ENCODE peak calls at places on chromosomes 11 and 22, in eight cellular contexts. Y is tibial artery, Z is ascending aorta, N is right atrium auricular region, K is IMR-90, U is epithelial cell of esophagus, W is fibroblast of pulmonary artery, Q is hepatocyte. P is an unnamed sample.

GRCh38 chr11:62666259-62666926 is 1.3 kb downstream of the CSKMT start:
- DNase-seq in Y (no peak), Z (no peak), N (no peak), K (no peak), U (no peak), W (no peak), Q (no peak), P (no peak)

GRCh38 chr11:35563413-35564245 is 38.2 kb upstream of the PAMR1 start:
- DNase-seq in Y (no peak), Z (no peak), N (no peak), K (peak; percentile 37), U (no peak), W (no peak), Q (no peak), P (no peak)

GRCh38 chr11:2074266-2074825 is 64.8 kb downstream of the IGF2 start:
- DNase-seq in Y (no peak), Z (no peak), N (no peak), K (no peak), U (peak; percentile 50), W (no peak), Q (no peak), P (no peak)

GRCh38 chr11:47418454-47419259 is 7.6 kb downstream of the PSMC3 start:
- DNase-seq in Y (no peak), Z (no peak), N (no peak), K (no peak), U (no peak), W (no peak), Q (no peak), P (no peak)

GRCh38 chr11:44941286-44942021 is 9.2 kb downstream of the TP53I11 start:
- DNase-seq in Y (no peak), Z (no peak), N (no peak), K (no peak), U (no peak), W (no peak), Q (no peak), P (no peak)

GRCh38 chr11:125202977-125203376 is 38.4 kb downstream of the PKNOX2 start:
- DNase-seq in Y (no peak), Z (no peak), N (no peak), K (no peak), U (no peak), W (no peak), Q (no peak), P (no peak)

GRCh38 chr22:48594757-48595510 is 1232.7 kb downstream of the BRD1 start:
- DNase-seq in Y (no peak), Z (no peak), N (no peak), K (no peak), U (no peak), W (no peak), Q (no peak), P (no peak)

GRCh38 chr11:104564921-104565580 is 333.2 kb downstream of the CASP12 start:
- DNase-seq in Y (no peak), Z (peak; percentile 58), N (no peak), K (no peak), U (no peak), W (no peak), Q (no peak), P (no peak)

GRCh38 chr11:65928667-65929066 is 9.4 kb downstream of the DRAP1 start:
- DNase-seq in Y (no peak), Z (no peak), N (no peak), K (no peak), U (no peak), W (no peak), Q (no peak), P (no peak)

GRCh38 chr11:65934014-65934413 is 11.3 kb upstream of the TSGA10IP start:
- DNase-seq in Y (no peak), Z (no peak), N (no peak), K (peak; percentile 63), U (no peak), W (peak; percentile 36), Q (no peak), P (no peak)

GRCh38 chr11:65932558-65932919 is 12.7 kb upstream of the TSGA10IP start:
- DNase-seq in Y (no peak), Z (no peak), N (no peak), K (no peak), U (peak; percentile 24), W (peak; percentile 22), Q (no peak), P (peak; percentile 31)

GRCh38 chr11:65927904-65928397 is 8.7 kb downstream of the DRAP1 start:
- DNase-seq in Y (no peak), Z (no peak), N (no peak), K (no peak), U (no peak), W (no peak), Q (no peak), P (no peak)

GRCh38 chr11:65931773-65932557 is 12.7 kb downstream of the DRAP1 start:
- DNase-seq in Y (no peak), Z (no peak), N (no peak), K (no peak), U (no peak), W (no peak), Q (no peak), P (no peak)
- TF ChIP-seq CTCF in Y (no peak), Z (no peak), N (no peak), K (no peak), U (no peak), W (peak; percentile 3), Q (no peak), P (no peak)

GRCh38 chr22:19082101-19082500 is 40.1 kb downstream of the DGCR2 start:
- DNase-seq in Y (peak; percentile 10), Z (no peak), N (peak; percentile 46), K (no peak), U (no peak), W (no peak), Q (no peak), P (no peak)

GRCh38 chr22:19082793-19083192 is 39.4 kb downstream of the DGCR2 start:
- DNase-seq in Y (peak; percentile 49), Z (no peak), N (no peak), K (no peak), U (no peak), W (no peak), Q (no peak), P (no peak)

GRCh38 chr22:19086417-19086816 is 35.8 kb downstream of the DGCR2 start:
- DNase-seq in Y (peak; percentile 17), Z (no peak), N (peak; percentile 44), K (no peak), U (no peak), W (no peak), Q (no peak), P (no peak)

GRCh38 chr22:19086944-19087343 is 35.3 kb downstream of the DGCR2 start:
- DNase-seq in Y (peak; percentile 35), Z (no peak), N (no peak), K (peak; percentile 69), U (peak; percentile 27), W (peak; percentile 44), Q (no peak), P (no peak)

DNA sequence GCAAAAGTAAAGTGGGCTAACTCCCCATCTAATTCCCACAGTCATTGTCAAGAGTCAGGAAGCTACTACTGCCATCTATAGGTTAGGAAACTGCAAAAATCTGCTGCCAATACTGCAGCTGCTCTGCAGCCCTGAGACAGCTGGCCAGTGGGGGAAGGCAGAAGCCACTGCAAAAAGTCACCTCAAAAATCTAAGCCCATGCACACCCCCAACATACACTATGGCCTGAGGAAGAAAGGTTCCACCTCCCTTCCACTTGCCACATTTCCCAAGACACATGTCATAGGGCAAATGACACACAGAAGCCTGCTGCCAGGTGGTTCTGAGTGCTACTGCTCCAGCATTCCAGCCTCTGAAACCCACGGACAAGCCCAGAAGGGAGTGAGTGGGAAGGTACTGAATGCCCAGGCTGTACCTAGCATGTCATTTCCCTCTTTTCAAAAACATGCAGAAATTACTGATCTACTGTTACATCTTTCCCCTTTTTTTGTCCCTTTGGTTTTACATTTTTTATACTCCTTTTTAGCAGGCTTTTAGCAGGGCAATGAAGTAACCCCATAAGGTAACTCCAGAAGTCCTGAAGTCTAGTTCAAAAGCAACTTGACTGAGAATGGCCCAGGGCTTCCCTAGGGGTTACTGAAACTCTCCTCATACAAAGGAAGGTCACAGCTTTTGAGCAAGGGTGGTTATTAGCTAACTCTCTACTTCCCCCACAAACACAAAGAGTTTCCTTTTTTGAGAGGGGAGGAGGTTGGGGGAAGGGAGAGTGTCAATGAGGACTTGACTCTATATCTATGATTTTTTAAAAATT is 36.8 kb downstream of the DGCR2 start:
- DNase-seq in Y (peak; percentile 21), Z (no peak), N (peak; percentile 38), K (peak; percentile 52), U (peak; percentile 42), W (peak; percentile 48), Q (peak; percentile 41), P (peak; percentile 21)
- TF ChIP-seq CTCF in Y (no peak), Z (no peak), N (peak; percentile 24), K (peak; percentile 49), U (peak; percentile 47), W (peak; percentile 60), Q (peak; percentile 46), P (no peak)

DNA sequence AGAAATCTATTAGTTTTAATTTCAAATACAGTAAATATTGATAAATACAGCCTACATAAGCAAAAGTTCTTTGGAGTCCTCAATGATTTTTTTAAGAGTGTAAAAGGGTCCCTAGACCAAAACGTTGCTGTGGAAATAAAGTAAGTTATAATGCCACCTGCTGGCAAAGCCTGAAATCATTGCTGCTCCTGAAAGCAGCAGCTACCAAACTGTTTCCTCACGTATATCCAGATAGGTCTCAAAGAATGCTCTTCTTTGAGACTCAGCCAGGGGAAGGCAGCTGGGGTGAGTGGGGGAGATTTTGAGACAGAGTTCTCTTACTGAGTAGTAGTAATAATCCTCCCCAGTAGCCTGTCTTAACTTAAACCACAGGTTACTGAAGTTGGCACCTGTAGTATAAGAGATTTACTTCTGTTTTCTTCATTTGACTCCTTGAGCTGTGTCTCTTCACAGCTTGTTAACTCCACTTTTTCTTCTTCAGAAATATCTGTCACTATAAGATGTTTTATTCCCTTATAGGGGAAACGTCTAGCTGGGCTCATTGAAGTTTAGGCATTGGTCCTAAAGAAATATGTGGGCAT is 78.1 kb downstream of the BTBD10 start:
- DNase-seq in Y (no peak), Z (peak; percentile 65), N (no peak), K (peak; percentile 68), U (peak; percentile 43), W (peak; percentile 72), Q (peak; percentile 52), P (peak; percentile 32)
- TF ChIP-seq CTCF in Y (peak; percentile 50), Z (peak; percentile 61), N (peak; percentile 72), K (peak; percentile 73), U (peak; percentile 69), W (peak; percentile 72), Q (peak; percentile 68), P (peak; percentile 49)

GRCh38 chr11:106384429-106384828 is 307.0 kb downstream of the AASDHPPT start:
- DNase-seq in Y (no peak), Z (no peak), N (no peak), K (no peak), U (no peak), W (no peak), Q (no peak), P (no peak)

GRCh38 chr11:106381895-106382294 is 304.4 kb downstream of the AASDHPPT start:
- DNase-seq in Y (no peak), Z (no peak), N (no peak), K (no peak), U (peak; percentile 52), W (no peak), Q (no peak), P (no peak)

GRCh38 chr11:106378513-106379179 is 301.2 kb downstream of the AASDHPPT start:
- DNase-seq in Y (no peak), Z (no peak), N (no peak), K (no peak), U (no peak), W (no peak), Q (no peak), P (no peak)

GRCh38 chr11:106379265-106379664 is 301.8 kb downstream of the AASDHPPT start:
- DNase-seq in Y (no peak), Z (no peak), N (no peak), K (no peak), U (no peak), W (no peak), Q (no peak), P (no peak)

GRCh38 chr11:106379712-106380111 is 302.2 kb downstream of the AASDHPPT start:
- DNase-seq in Y (no peak), Z (no peak), N (no peak), K (no peak), U (no peak), W (no peak), Q (no peak), P (no peak)
- TF ChIP-seq CTCF in Y (no peak), Z (no peak), N (no peak), K (no peak), U (no peak), W (no peak), Q (no peak), P (no peak)

P was measured in Calu3.